ENCODE peak calls at places on chromosomes 3 and 15, in five cellular contexts. C, D, K, R and V are unnamed samples.

GRCh38 chr3:126832933-126833332 is 128.9 kb downstream of the CHCHD6 start:
- DNase-seq in C (no peak), D (no peak), K (no peak), R (no peak), V (no peak)

GRCh38 chr3:140913728-140914127 is 27.9 kb upstream of the SLC25A36 start:
- DNase-seq in C (no peak), D (no peak), K (no peak), R (no peak), V (no peak)

GRCh38 chr3:31878231-31878838 is 102.7 kb downstream of the OSBPL10 start:
- DNase-seq in C (no peak), D (no peak), K (no peak), R (peak; percentile 51), V (no peak)

GRCh38 chr3:53238051-53238850 is 17.6 kb downstream of the TKT start:
- DNase-seq in C (no peak), D (no peak), K (no peak), R (peak; percentile 88), V (no peak)

GRCh38 chr3:81716870-81717509 is 44.5 kb downstream of the GBE1 start:
- DNase-seq in C (no peak), D (no peak), K (no peak), R (no peak), V (no peak)

GRCh38 chr15:77481670-77482069 is 61.0 kb downstream of the HMG20A start:
- DNase-seq in C (no peak), D (no peak), K (no peak), R (no peak), V (no peak)

GRCh38 chr15:84755736-84756527 is 7.5 kb downstream of the ZNF592 start:
- DNase-seq in C (no peak), D (no peak), K (no peak), R (no peak), V (no peak)

GRCh38 chr15:59596640-59597039 is 14.9 kb upstream of the GCNT3 start:
- DNase-seq in C (no peak), D (no peak), K (no peak), R (no peak), V (no peak)

GRCh38 chr3:138327831-138328230 is 1.8 kb downstream of the NME9 start:
- DNase-seq in C (no peak), D (no peak), K (no peak), R (no peak), V (no peak)

GRCh38 chr3:140363801-140364200 is 314.1 kb upstream of the TRIM42 start:
- DNase-seq in C (no peak), D (no peak), K (no peak), R (no peak), V (no peak)

GRCh38 chr3:132317229-132317948 is at the start of gene ACP3:
- DNase-seq in C (peak; percentile 63), D (no peak), K (no peak), R (peak; percentile 37), V (no peak)

GRCh38 chr3:61561374-61562041 is at the start of gene PTPRG:
- DNase-seq in C (peak; percentile 90), D (no peak), K (peak; percentile 69), R (peak; percentile 87), V (peak; percentile 90)

GRCh38 chr3:194485876-194486539 is 794 bp downstream of the ATP13A3 start:
- DNase-seq in C (peak; percentile 45), D (peak; percentile 53), K (no peak), R (no peak), V (peak; percentile 76)

GRCh38 chr15:21270474-21270873 is 169.8 kb downstream of the POTEB3 start:
- DNase-seq in C (no peak), D (no peak), K (no peak), R (no peak), V (no peak)

GRCh38 chr3:190617185-190617584 is 103.3 kb downstream of the IL1RAP start:
- DNase-seq in C (no peak), D (peak; percentile 7), K (no peak), R (no peak), V (peak; percentile 43)

GRCh38 chr15:33021806-33022389 is 172.6 kb downstream of the FMN1 start:
- DNase-seq in C (no peak), D (peak; percentile 15), K (no peak), R (peak; percentile 57), V (no peak)

GRCh38 chr3:157327018-157327417 is 109.6 kb upstream of the PTX3 start:
- DNase-seq in C (no peak), D (no peak), K (no peak), R (no peak), V (no peak)

GRCh38 chr3:122679467-122680291 is 960 bp upstream of the PARP14 start:
- DNase-seq in C (peak; percentile 31), D (peak; percentile 8), K (no peak), R (no peak), V (peak; percentile 56)

GRCh38 chr3:194087995-194088841 is 47.7 kb upstream of the HES1 start:
- DNase-seq in C (no peak), D (no peak), K (no peak), R (no peak), V (no peak)

GRCh38 chr3:110101361-110101760 is 764.0 kb upstream of the DPPA4 start:
- DNase-seq in C (no peak), D (no peak), K (no peak), R (no peak), V (no peak)

GRCh38 chr3:123618768-123619484 is 34.1 kb upstream of the HACD2 start:
- DNase-seq in C (peak; percentile 72), D (no peak), K (no peak), R (no peak), V (no peak)

GRCh38 chr3:149085828-149086231 is 503 bp downstream of the HLTF start:
- DNase-seq in C (no peak), D (peak; percentile 34), K (no peak), R (peak; percentile 28), V (no peak)

GRCh38 chr3:39097716-39098472 is 9.5 kb downstream of the GORASP1 start:
- DNase-seq in C (no peak), D (no peak), K (no peak), R (no peak), V (no peak)

GRCh38 chr3:149954812-149955211 is 15.9 kb downstream of the PFN2 start:
- DNase-seq in C (no peak), D (no peak), K (no peak), R (no peak), V (no peak)

GRCh38 chr3:59056706-59057105 is 6.9 kb upstream of the CFAP20DC start:
- DNase-seq in C (no peak), D (no peak), K (no peak), R (peak; percentile 59), V (no peak)

GRCh38 chr3:32078085-32078634 is 28.3 kb upstream of the GPD1L start:
- DNase-seq in C (no peak), D (no peak), K (no peak), R (no peak), V (no peak)

GRCh38 chr3:160401301-160402095 is 2.0 kb downstream of the SMC4 start:
- DNase-seq in C (no peak), D (no peak), K (no peak), R (peak; percentile 81), V (no peak)

GRCh38 chr3:51968175-51968681 is 974 bp upstream of the PCBP4 start:
- DNase-seq in C (no peak), D (no peak), K (no peak), R (no peak), V (no peak)
- H3K4me3 ChIP-seq in C (peak overlapping the region; percentile 46), D (peak overlapping the region; percentile 55), K (peak overlapping the region; percentile 55), R (peak overlapping the region; percentile 61), V (peak overlapping the region; percentile 64)

DNA sequence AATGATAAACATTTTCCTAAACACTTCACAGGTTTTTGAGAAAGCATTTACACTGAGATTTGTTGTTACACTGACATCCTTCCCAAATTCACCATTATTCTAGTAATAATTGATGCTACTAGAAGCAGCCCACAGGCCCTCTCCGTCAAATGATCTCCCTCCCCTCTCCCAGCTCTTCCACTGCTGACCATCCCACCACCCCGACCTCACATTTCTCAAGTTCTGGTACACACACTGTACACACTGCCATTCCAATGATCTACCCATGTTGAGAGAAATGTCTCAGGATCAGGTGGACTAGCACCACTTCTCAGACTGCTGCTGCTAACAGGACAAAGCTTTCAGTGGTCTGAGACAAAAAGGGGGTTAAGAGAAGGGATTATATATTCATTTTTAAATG is 3.5 kb downstream of the TBC1D5 start:
- DNase-seq in C (no peak), D (no peak), K (no peak), R (no peak), V (no peak)
- H3K4me3 ChIP-seq in C (no peak overlapping the region), D (no peak overlapping the region), K (no peak overlapping the region), R (no peak overlapping the region), V (peak overlapping the region; percentile 82)

GRCh38 chr15:31483053-31483923 is 156.7 kb downstream of the KLF13 start:
- DNase-seq in C (no peak), D (peak; percentile 55), K (no peak), R (no peak), V (peak; percentile 59)
- H3K4me3 ChIP-seq in C (no peak overlapping the region), D (no peak overlapping the region), K (peak overlapping the region; percentile 20), R (no peak overlapping the region), V (no peak overlapping the region)

DNA sequence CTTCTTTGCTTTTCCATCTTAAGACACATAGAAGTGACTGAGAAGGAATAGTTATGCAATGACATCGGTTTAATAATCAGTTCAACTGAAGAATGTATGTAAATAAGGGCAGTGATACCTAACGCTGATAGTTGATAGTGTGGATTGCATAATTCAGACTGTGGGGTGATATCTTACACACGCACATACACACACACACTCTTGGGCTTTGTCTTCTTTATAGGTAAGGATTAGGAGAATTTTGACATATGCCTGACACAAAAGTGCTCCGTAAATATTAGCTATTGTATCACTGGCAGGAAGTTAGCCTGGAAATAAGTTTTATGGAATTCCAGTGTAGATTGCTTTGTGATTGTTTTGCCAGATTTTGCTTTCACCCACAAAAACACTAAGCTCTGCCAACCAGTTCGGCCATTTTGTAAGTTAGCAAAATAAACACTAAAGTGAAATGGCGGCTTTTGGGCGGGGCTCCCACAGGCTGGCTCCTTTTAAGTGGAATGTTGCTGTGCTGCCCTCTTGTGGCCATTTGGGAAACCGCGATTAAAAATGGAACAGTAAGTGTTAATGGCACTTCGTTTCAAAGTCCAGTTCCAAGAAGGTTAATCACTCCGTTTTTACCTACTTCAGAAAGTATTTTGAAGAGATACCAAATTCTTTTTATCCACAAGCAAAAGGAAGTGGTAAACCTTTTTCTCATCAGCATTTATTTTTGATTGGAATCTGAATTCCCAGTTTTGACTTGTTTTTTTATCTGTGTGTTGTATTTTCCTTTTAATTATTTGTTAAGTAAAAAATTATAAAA is 17.7 kb downstream of the CHD2 start:
- DNase-seq in C (peak; percentile 91), D (peak; percentile 89), K (peak; percentile 82), R (peak; percentile 91), V (peak; percentile 66)
- H3K4me3 ChIP-seq in C (no peak overlapping the region), D (no peak overlapping the region), K (peak overlapping the region; percentile 32), R (no peak overlapping the region), V (no peak overlapping the region)

GRCh38 chr3:192892981-192893827 is 24.5 kb downstream of the MB21D2 start:
- DNase-seq in C (no peak), D (peak; percentile 77), K (no peak), R (peak; percentile 95), V (peak; percentile 74)
- H3K4me3 ChIP-seq in C (no peak overlapping the region), D (peak overlapping the region; percentile 41), K (no peak overlapping the region), R (peak overlapping the region; percentile 37), V (peak overlapping the region; percentile 18)

GRCh38 chr3:13411186-13411860 is 8.8 kb downstream of the NUP210 start:
- DNase-seq in C (no peak), D (no peak), K (no peak), R (no peak), V (no peak)

GRCh38 chr3:13419356-13420050 is 619 bp downstream of the NUP210 start:
- DNase-seq in C (no peak), D (peak; percentile 66), K (peak; percentile 55), R (no peak), V (peak; percentile 76)

GRCh38 chr3:13414040-13414729 is 5.9 kb downstream of the NUP210 start:
- DNase-seq in C (no peak), D (peak; percentile 78), K (no peak), R (no peak), V (peak; percentile 90)

GRCh38 chr3:13416002-13416793 is 3.9 kb downstream of the NUP210 start:
- DNase-seq in C (no peak), D (peak; percentile 15), K (no peak), R (no peak), V (no peak)

GRCh38 chr3:13415236-13416001 is 4.7 kb downstream of the NUP210 start:
- DNase-seq in C (no peak), D (no peak), K (no peak), R (no peak), V (no peak)
- H3K4me3 ChIP-seq in C (no peak overlapping the region), D (peak overlapping the region; percentile 26), K (no peak overlapping the region), R (no peak overlapping the region), V (peak overlapping the region; percentile 26)